ENCODE peak calls at places on chromosomes 7 and 10, in nine cellular contexts. O is lower lobe of right lung; M is NB4; G is stimulated activated CD8-positive, alpha-beta memory T cell treated with anti-CD3 and anti-CD28 coated beads, Interleukin-7, amount 100 ng/mL, for 1 hour; J is WERI-Rb-1; A is NCI-H69; U is amniotic epithelial cell; F is EH; I is T-cell. Z is an unnamed sample.

GRCh38 chr10:87931836-87932230 is 68.4 kb downstream of the PTEN start:
- DNase-seq in U (peak; percentile 40), F (peak; percentile 53), G (no peak), M (no peak), O (no peak), J (no peak), I (no peak), A (peak; percentile 48), Z (peak; percentile 62)

GRCh38 chr7:129781128-129781855 is 169.8 kb downstream of the NRF1 start:
- DNase-seq in U (no peak), G (no peak), A (peak; percentile 73), F (no peak), I (no peak), J (peak; percentile 79), M (peak; percentile 78), O (no peak), Z (no peak)

GRCh38 chr7:91193141-91193540 is 71.1 kb upstream of the FZD1 start:
- DNase-seq in M (no peak), F (peak; percentile 73), J (no peak), A (no peak), G (no peak), O (no peak), I (no peak), U (peak; percentile 61), Z (peak; percentile 62)

GRCh38 chr10:27618906-27619305 is 114.8 kb downstream of the RAB18 start:
- DNase-seq in F (peak; percentile 31), O (no peak), A (no peak), J (no peak), I (no peak), G (no peak), U (no peak), M (no peak), Z (no peak)

GRCh38 chr10:88879754-88880286 is at the start of gene STAMBPL1:
- DNase-seq in A (peak; percentile 85), F (no peak), M (peak; percentile 90), U (peak; percentile 20), I (peak; percentile 77), J (peak; percentile 76), O (no peak), G (peak; percentile 45), Z (peak; percentile 12)

GRCh38 chr7:140263277-140263676 is 86.5 kb upstream of the KDM7A start:
- DNase-seq in A (no peak), I (peak; percentile 51), O (no peak), M (peak; percentile 77), J (no peak), F (no peak), U (no peak), G (no peak), Z (no peak)

GRCh38 chr7:46687203-46687602 is 766.1 kb upstream of the IGFBP3 start:
- DNase-seq in U (peak; percentile 65), G (no peak), O (no peak), A (no peak), I (no peak), M (no peak), J (no peak), F (no peak), Z (no peak)

GRCh38 chr7:70215491-70215890 is 617.2 kb downstream of the AUTS2 start:
- DNase-seq in F (no peak), I (no peak), A (no peak), J (no peak), G (no peak), M (peak; percentile 38), U (peak; percentile 2), O (no peak), Z (peak; percentile 91)

GRCh38 chr10:51204691-51205090 is 130.4 kb downstream of the PRKG1 start:
- DNase-seq in F (peak; percentile 21), O (no peak), M (no peak), I (no peak), J (no peak), A (no peak), U (no peak), G (no peak), Z (peak; percentile 19)

GRCh38 chr7:138752568-138753518 is 45.0 kb upstream of the TMEM213 start:
- DNase-seq in A (peak; percentile 66), G (peak; percentile 75), M (peak; percentile 22), F (no peak), O (peak; percentile 61), J (no peak), I (peak; percentile 95), U (peak; percentile 28), Z (no peak)

GRCh38 chr7:47893238-47893637 is 55.0 kb downstream of the PKD1L1 start:
- DNase-seq in O (no peak), A (peak; percentile 56), U (no peak), I (no peak), F (no peak), M (no peak), G (no peak), J (peak; percentile 23), Z (peak; percentile 6)

GRCh38 chr7:105268511-105269392 is 120.0 kb downstream of the SRPK2 start:
- DNase-seq in F (peak; percentile 66), M (peak; percentile 70), I (no peak), O (no peak), G (no peak), J (no peak), A (peak; percentile 81), U (peak; percentile 79), Z (peak; percentile 72)

GRCh38 chr7:135420786-135421185 is 89.1 kb downstream of the CNOT4 start:
- DNase-seq in M (no peak), I (no peak), O (no peak), F (peak; percentile 2), G (no peak), U (peak; percentile 7), J (no peak), A (no peak), Z (peak; percentile 23)

GRCh38 chr10:65753532-65753931 is 1172.3 kb upstream of the LRRTM3 start:
- DNase-seq in A (no peak), M (no peak), G (no peak), J (no peak), F (no peak), I (no peak), O (no peak), U (no peak), Z (no peak)

GRCh38 chr10:132204781-132205473 is 18.2 kb downstream of the DPYSL4 start:
- DNase-seq in G (no peak), F (no peak), M (no peak), I (no peak), U (no peak), A (no peak), O (peak; percentile 41), J (peak; percentile 71), Z (no peak)

GRCh38 chr10:100972115-100972903 is 3.0 kb downstream of the SEMA4G start:
- DNase-seq in O (no peak), M (no peak), A (no peak), F (no peak), J (no peak), I (no peak), G (no peak), U (no peak), Z (no peak)

GRCh38 chr7:126079581-126079980 is 1150.0 kb upstream of the POT1 start:
- DNase-seq in O (no peak), J (no peak), M (no peak), F (no peak), I (no peak), U (no peak), A (no peak), G (no peak), Z (no peak)

GRCh38 chr7:42573904-42574692 is 337.1 kb upstream of the GLI3 start:
- DNase-seq in I (no peak), A (no peak), J (no peak), M (no peak), O (no peak), F (no peak), G (no peak), U (peak; percentile 87), Z (no peak)

GRCh38 chr10:68315582-68315981 is 16.3 kb upstream of the HNRNPH3 start:
- DNase-seq in M (no peak), I (no peak), J (no peak), O (no peak), A (no peak), G (no peak), F (no peak), U (no peak), Z (no peak)

GRCh38 chr10:120005408-120006280 is 113.1 kb downstream of the SEC23IP start:
- DNase-seq in J (no peak), A (peak; percentile 44), U (peak; percentile 11), O (no peak), M (no peak), G (no peak), F (no peak), I (no peak), Z (no peak)

GRCh38 chr10:56586391-56586790 is 225.3 kb upstream of the ZWINT start:
- DNase-seq in M (no peak), U (no peak), J (no peak), G (no peak), A (peak; percentile 31), O (no peak), F (no peak), I (no peak), Z (no peak)

GRCh38 chr10:132858121-132859081 is 72.5 kb upstream of the NKX6-2 start:
- DNase-seq in J (no peak), F (no peak), M (no peak), I (no peak), G (no peak), U (no peak), A (no peak), O (peak; percentile 32), Z (no peak)

GRCh38 chr7:137245890-137246289 is 97.6 kb downstream of the PTN start:
- DNase-seq in U (peak; percentile 6), F (peak; percentile 45), J (no peak), A (no peak), M (no peak), G (no peak), I (no peak), O (no peak), Z (peak; percentile 4)

GRCh38 chr10:6204341-6205191 is 1.8 kb downstream of the PFKFB3 start:
- DNase-seq in F (peak; percentile 82), M (peak; percentile 21), U (peak; percentile 70), O (peak; percentile 80), A (peak; percentile 27), I (no peak), G (no peak), J (no peak), Z (peak; percentile 85)

GRCh38 chr7:151244156-151244870 is 4.2 kb downstream of the SMARCD3 start:
- DNase-seq in F (peak; percentile 64), J (peak; percentile 49), A (peak; percentile 50), O (peak; percentile 52), M (peak; percentile 81), U (peak; percentile 54), I (peak; percentile 56), G (no peak), Z (peak; percentile 61)

GRCh38 chr10:51171946-51172345 is 97.7 kb downstream of the PRKG1 start:
- DNase-seq in U (peak; percentile 61), A (no peak), M (no peak), J (no peak), G (no peak), F (peak; percentile 15), O (no peak), I (no peak), Z (peak; percentile 68)

GRCh38 chr7:50738932-50739331 is 43.8 kb downstream of the GRB10 start:
- DNase-seq in J (no peak), G (no peak), U (no peak), A (no peak), F (no peak), M (no peak), O (no peak), I (no peak), Z (no peak)

GRCh38 chr7:114133717-114134116 is 214.9 kb upstream of the PPP1R3A start:
- DNase-seq in O (no peak), I (no peak), F (no peak), A (no peak), J (no peak), M (no peak), U (no peak), G (no peak), Z (no peak)

GRCh38 chr10:1061930-1062769 is 6.0 kb downstream of the WDR37 start:
- DNase-seq in O (no peak), M (no peak), J (no peak), I (no peak), F (peak; percentile 76), G (no peak), U (peak; percentile 58), A (no peak), Z (no peak)

GRCh38 chr10:96072673-96073072 is 29.3 kb downstream of the CCNJ start:
- DNase-seq in A (no peak), J (no peak), G (no peak), I (no peak), O (no peak), U (peak; percentile 48), F (peak; percentile 17), M (no peak), Z (no peak)

GRCh38 chr7:116478834-116479233 is 20.7 kb upstream of the CAV2 start:
- DNase-seq in I (no peak), J (no peak), G (no peak), A (no peak), M (no peak), F (no peak), O (no peak), U (no peak), Z (no peak)